ENCODE peak calls at places on chromosomes 11 and 22, in eight cellular contexts. Q is AG10803, G is GM12865, P is lung, C is ovary, J is mucosa of descending colon, Z is tibial artery, R is fibroblast of villous mesenchyme. X is an unnamed sample.
A peak's percentile ranks its signal among the peaks of the same experiment; 100 is the strongest.

GRCh38 chr11:68142028-68142412 is 20.8 kb upstream of the CHKA start:
- DNase-seq in Q (no peak), G (peak; percentile 17), P (peak; percentile 58), C (no peak), J (no peak), Z (no peak), R (no peak), X (no peak)

GRCh38 chr11:101035872-101036271 is 93.7 kb downstream of the PGR start:
- DNase-seq in Q (no peak), G (no peak), P (no peak), C (no peak), J (no peak), Z (no peak), R (no peak), X (no peak)

GRCh38 chr11:38543951-38544350 is 1945.9 kb upstream of the RAG2 start:
- DNase-seq in Q (no peak), G (no peak), P (no peak), C (no peak), J (no peak), Z (no peak), R (no peak), X (no peak)

GRCh38 chr11:65274734-65275682 is 13.2 kb downstream of the POLA2 start:
- DNase-seq in Q (peak; percentile 93), G (peak; percentile 53), P (peak; percentile 84), C (peak; percentile 80), J (peak; percentile 58), Z (peak; percentile 81), R (peak; percentile 99), X (peak; percentile 99)

GRCh38 chr11:121376135-121376534 is 76.0 kb upstream of the SORL1 start:
- DNase-seq in Q (no peak), G (no peak), P (no peak), C (no peak), J (no peak), Z (no peak), R (no peak), X (no peak)

GRCh38 chr11:35619754-35620640 is 1.7 kb downstream of the FJX1 start:
- DNase-seq in Q (no peak), G (peak; percentile 35), P (no peak), C (no peak), J (peak; percentile 33), Z (no peak), R (peak; percentile 26), X (no peak)

GRCh38 chr11:120212259-120212888 is 1.5 kb downstream of the OAF start:
- DNase-seq in Q (no peak), G (no peak), P (no peak), C (no peak), J (peak; percentile 56), Z (no peak), R (peak; percentile 21), X (peak; percentile 25)

GRCh38 chr11:11036185-11037161 is 178.6 kb upstream of the ZBED5 start:
- DNase-seq in Q (peak; percentile 59), G (peak; percentile 84), P (no peak), C (no peak), J (no peak), Z (no peak), R (peak; percentile 64), X (peak; percentile 76)

GRCh38 chr11:47234669-47235075 is 13.9 kb downstream of the ACP2 start:
- DNase-seq in Q (no peak), G (no peak), P (peak; percentile 72), C (peak; percentile 65), J (no peak), Z (no peak), R (peak; percentile 23), X (peak; percentile 64)

GRCh38 chr11:57321388-57321995 is 3.3 kb downstream of the TNKS1BP1 start:
- DNase-seq in Q (no peak), G (no peak), P (no peak), C (peak; percentile 57), J (peak; percentile 56), Z (no peak), R (no peak), X (peak; percentile 38)

GRCh38 chr22:24183321-24184031 is 2.2 kb downstream of the SUSD2 start:
- DNase-seq in Q (no peak), G (no peak), P (peak; percentile 53), C (no peak), J (no peak), Z (no peak), R (no peak), X (no peak)

GRCh38 chr22:24973867-24974266 is 21.4 kb downstream of the KIAA1671 start:
- DNase-seq in Q (no peak), G (no peak), P (no peak), C (no peak), J (peak; percentile 84), Z (no peak), R (no peak), X (no peak)

GRCh38 chr11:124108158-124108557 is 7.1 kb upstream of the VWA5A start:
- DNase-seq in Q (no peak), G (peak; percentile 51), P (no peak), C (no peak), J (peak; percentile 33), Z (no peak), R (peak; percentile 31), X (peak; percentile 64)

GRCh38 chr11:57776101-57776511 is 14.5 kb downstream of the CTNND1 start:
- DNase-seq in Q (peak; percentile 97), G (no peak), P (peak; percentile 58), C (no peak), J (no peak), Z (no peak), R (peak; percentile 40), X (peak; percentile 72)

GRCh38 chr11:6638437-6638836 is 17.2 kb downstream of the DCHS1 start:
- DNase-seq in Q (no peak), G (no peak), P (no peak), C (no peak), J (no peak), Z (no peak), R (no peak), X (no peak)

GRCh38 chr22:18081416-18081815 is 3.6 kb downstream of the PEX26 start:
- DNase-seq in Q (no peak), G (no peak), P (no peak), C (no peak), J (no peak), Z (no peak), R (no peak), X (no peak)

GRCh38 chr11:17734986-17735822 is 623 bp downstream of the KCNC1 start:
- DNase-seq in Q (peak; percentile 58), G (peak; percentile 55), P (peak; percentile 62), C (peak; percentile 81), J (peak; percentile 71), Z (peak; percentile 72), R (peak; percentile 70), X (peak; percentile 74)
- H3K4me3 ChIP-seq in Q (no peak overlapping the region), G (no peak overlapping the region), P (no peak overlapping the region), C (peak overlapping the region; percentile 16), J (no peak overlapping the region), Z (peak overlapping the region; percentile 49), R (peak overlapping the region; percentile 25), X (peak overlapping the region; percentile 19)

GRCh38 chr11:64229090-64229958 is 1.0 kb upstream of the DNAJC4 start:
- DNase-seq in Q (no peak), G (no peak), P (no peak), C (peak; percentile 43), J (peak; percentile 44), Z (no peak), R (no peak), X (no peak)
- H3K4me3 ChIP-seq in Q (no peak overlapping the region), G (peak overlapping the region; percentile 70), P (no peak overlapping the region), C (peak overlapping the region; percentile 52), J (no peak overlapping the region), Z (peak overlapping the region; percentile 82), R (no peak overlapping the region), X (no peak overlapping the region)

GRCh38 chr22:49935561-49935960 is 17.1 kb downstream of the CRELD2 start:
- DNase-seq in Q (no peak), G (no peak), P (no peak), C (no peak), J (no peak), Z (no peak), R (peak; percentile 39), X (peak; percentile 72)
- H3K4me3 ChIP-seq in Q (peak overlapping the region; percentile 43), G (peak overlapping the region; percentile 38), P (no peak overlapping the region), C (peak overlapping the region; percentile 42), J (no peak overlapping the region), Z (peak overlapping the region; percentile 63), R (peak overlapping the region; percentile 42), X (no peak overlapping the region)

GRCh38 chr11:129862123-129862522 is 33.3 kb downstream of the NFRKB start:
- DNase-seq in Q (no peak), G (no peak), P (no peak), C (no peak), J (no peak), Z (no peak), R (peak; percentile 5), X (no peak)
- H3K4me3 ChIP-seq in Q (no peak overlapping the region), G (no peak overlapping the region), P (no peak overlapping the region), C (no peak overlapping the region), J (no peak overlapping the region), Z (no peak overlapping the region), R (no peak overlapping the region), X (no peak overlapping the region)

GRCh38 chr11:76783294-76783900 is at the start of gene TSKU:
- DNase-seq in Q (no peak), G (no peak), P (no peak), C (no peak), J (no peak), Z (no peak), R (no peak), X (peak; percentile 33)
- H3K4me3 ChIP-seq in Q (peak within 1 kb of the TSS; percentile 96), G (peak within 1 kb of the TSS; percentile 50), P (peak within 1 kb of the TSS; percentile 61), C (peak within 1 kb of the TSS; percentile 94), J (peak within 1 kb of the TSS; percentile 51), Z (peak within 1 kb of the TSS; percentile 73), R (peak within 1 kb of the TSS; percentile 94), X (peak within 1 kb of the TSS; percentile 95)

GRCh38 chr11:118437736-118438125 is 1.4 kb downstream of the KMT2A start:
- DNase-seq in Q (no peak), G (peak; percentile 29), P (peak; percentile 29), C (peak; percentile 52), J (peak; percentile 59), Z (peak; percentile 74), R (peak; percentile 28), X (no peak)

GRCh38 chr11:118437046-118437735 is 899 bp downstream of the KMT2A start:
- DNase-seq in Q (peak; percentile 34), G (peak; percentile 38), P (peak; percentile 38), C (peak; percentile 71), J (peak; percentile 67), Z (peak; percentile 78), R (peak; percentile 43), X (peak; percentile 36)

GRCh38 chr11:118441770-118442169 is 5.5 kb downstream of the KMT2A start:
- DNase-seq in Q (no peak), G (peak; percentile 22), P (no peak), C (no peak), J (no peak), Z (no peak), R (no peak), X (no peak)

GRCh38 chr11:118438314-118438931 is 2.1 kb downstream of the KMT2A start:
- DNase-seq in Q (peak; percentile 78), G (peak; percentile 65), P (peak; percentile 37), C (no peak), J (no peak), Z (peak; percentile 76), R (peak; percentile 87), X (peak; percentile 81)

DNA sequence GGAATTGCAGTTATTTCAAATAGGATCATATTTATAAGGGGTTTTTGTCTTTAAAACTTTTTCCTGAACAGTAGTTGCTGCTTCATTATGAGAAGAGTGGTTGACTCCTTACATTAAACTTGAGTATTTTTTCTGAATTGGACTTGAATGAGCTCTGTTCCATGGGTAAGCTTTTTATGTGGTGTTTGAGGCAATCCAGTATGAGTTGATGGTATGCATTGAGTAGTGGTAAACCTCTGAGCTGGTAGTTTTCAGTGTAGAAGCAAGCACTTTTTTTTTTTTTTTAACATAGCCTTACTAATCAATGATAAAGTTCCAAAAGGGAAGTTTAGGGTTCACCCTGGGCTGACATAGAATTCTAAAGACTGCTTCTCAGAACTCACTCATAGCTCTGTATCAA is 3.4 kb downstream of the KMT2A start:
- DNase-seq in Q (no peak), G (no peak), P (no peak), C (no peak), J (no peak), Z (no peak), R (no peak), X (no peak)
- H3K4me3 ChIP-seq in Q (no peak overlapping the region), G (peak overlapping the region; percentile 98), P (no peak overlapping the region), C (no peak overlapping the region), J (no peak overlapping the region), Z (no peak overlapping the region), R (no peak overlapping the region), X (no peak overlapping the region)

X was measured in cardiac fibroblast.